ENCODE peak calls at places on chromosomes 12 and 14, in five cellular contexts. G, W, X, U and H are unnamed samples.

GRCh38 chr12:14273911-14274306 is 91.6 kb upstream of the ATF7IP start:
- DNase-seq in G (no peak), W (no peak), X (no peak), U (no peak), H (no peak)

GRCh38 chr14:74882103-74882920 is 596 bp downstream of the DLST start:
- DNase-seq in G (peak), W (no peak), X (no peak), U (no peak), H (peak)

GRCh38 chr14:69886843-69887242 is 7.6 kb downstream of the SMOC1 start:
- DNase-seq in G (peak), W (peak), X (no peak), U (no peak), H (no peak)

GRCh38 chr14:31336646-31337045 is 83.7 kb downstream of the HEATR5A start:
- DNase-seq in G (peak), W (no peak), X (no peak), U (no peak), H (no peak)

GRCh38 chr14:74846168-74846567 is 29.8 kb downstream of the PROX2 start:
- DNase-seq in G (no peak), W (no peak), X (no peak), U (no peak), H (no peak)

GRCh38 chr12:115752913-115753726 is 524.4 kb downstream of the MED13L start:
- DNase-seq in G (peak), W (peak), X (no peak), U (no peak), H (peak)

GRCh38 chr12:32051511-32052299 is 54.9 kb upstream of the BICD1 start:
- DNase-seq in G (peak), W (peak), X (peak), U (no peak), H (no peak)

GRCh38 chr14:35789651-35790050 is 19.4 kb downstream of the RALGAPA1 start:
- DNase-seq in G (peak), W (peak), X (no peak), U (no peak), H (no peak)

GRCh38 chr12:132397152-132397933 is 68.0 kb upstream of the GALNT9 start:
- DNase-seq in G (no peak), W (no peak), X (no peak), U (no peak), H (no peak)

GRCh38 chr12:10540776-10541205 is 35.1 kb downstream of the EIF2S3B start:
- DNase-seq in G (peak), W (peak), X (no peak), U (no peak), H (no peak)